ENCODE peak calls at places on chromosome 15, in six cellular contexts. U is neuronal stem cell, R is IMR-90, S is trophoblast cell, F is H1, L is mesenchymal stem cell. G is an unnamed sample.

GRCh38 chr15:86336051-86336788 is 256.5 kb downstream of the AGBL1 start:
- DNase-seq in S (no peak), F (no peak), U (no peak), L (peak; percentile 50), R (no peak), G (no peak)

GRCh38 chr15:65521355-65521754 is 3.9 kb upstream of the DPP8 start:
- DNase-seq in L (no peak), U (no peak), R (no peak), S (no peak), F (no peak), G (peak; percentile 67)

GRCh38 chr15:35580606-35581005 is 34.6 kb upstream of the DPH6 start:
- DNase-seq in S (no peak), U (no peak), F (no peak), L (no peak), R (no peak), G (no peak)

GRCh38 chr15:23035964-23036566 is 3.3 kb downstream of the TUBGCP5 start:
- DNase-seq in S (peak; percentile 88), F (peak; percentile 86), R (peak; percentile 46), L (peak; percentile 68), U (peak; percentile 62), G (peak; percentile 88)

GRCh38 chr15:99651023-99651807 is 82.0 kb downstream of the LYSMD4 start:
- DNase-seq in R (peak; percentile 74), U (no peak), F (no peak), S (peak; percentile 26), L (peak; percentile 39), G (no peak)

GRCh38 chr15:42593143-42593542 is 17.7 kb downstream of the STARD9 start:
- DNase-seq in F (no peak), L (peak; percentile 45), S (no peak), U (no peak), R (peak; percentile 21), G (no peak)

GRCh38 chr15:71290002-71290401 is 174.7 kb downstream of the THSD4 start:
- DNase-seq in L (no peak), R (no peak), F (no peak), U (no peak), S (peak; percentile 30), G (peak; percentile 28)

GRCh38 chr15:31367021-31367729 is 40.5 kb downstream of the KLF13 start:
- DNase-seq in L (no peak), F (no peak), U (no peak), S (no peak), R (no peak), G (no peak)

GRCh38 chr15:61653110-61653509 is 407.1 kb downstream of the VPS13C start:
- DNase-seq in F (no peak), L (no peak), S (no peak), U (no peak), R (no peak), G (peak; percentile 64)

GRCh38 chr15:47504624-47505256 is 212.6 kb upstream of the SEMA6D start:
- DNase-seq in F (no peak), U (no peak), S (no peak), R (no peak), L (peak; percentile 56), G (no peak)

GRCh38 chr15:85722789-85723188 is 71.9 kb downstream of the KLHL25 start:
- DNase-seq in R (no peak), U (no peak), F (no peak), L (no peak), S (no peak), G (no peak)

DNA sequence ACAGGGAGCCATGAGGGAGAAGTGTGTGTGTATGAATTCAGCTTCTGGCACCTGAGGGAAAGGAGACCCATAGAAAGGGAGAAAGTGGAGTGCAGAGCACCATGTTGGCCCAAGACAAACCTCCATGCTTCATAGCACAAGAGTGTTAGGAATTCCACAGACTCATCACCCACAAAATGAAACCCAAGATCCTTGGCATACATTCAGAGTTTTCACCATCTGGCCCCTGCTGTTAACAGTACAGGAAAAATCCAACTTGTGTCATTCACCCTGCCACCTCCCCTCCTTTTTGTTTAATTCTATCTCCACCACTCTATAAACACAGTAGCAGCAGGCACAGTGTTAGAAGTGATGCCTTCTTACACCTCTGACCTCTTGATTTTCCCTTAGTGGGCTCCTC is 60.0 kb upstream of the MNS1 start:
- DNase-seq in U (no peak), F (no peak), R (peak; percentile 58), S (no peak), L (peak; percentile 24), G (no peak)
- H4K8ac ChIP-seq in U (no peak overlapping the region), F (no peak overlapping the region), R (no peak overlapping the region), S (no peak overlapping the region), L (no peak overlapping the region), G (no peak overlapping the region)

DNA sequence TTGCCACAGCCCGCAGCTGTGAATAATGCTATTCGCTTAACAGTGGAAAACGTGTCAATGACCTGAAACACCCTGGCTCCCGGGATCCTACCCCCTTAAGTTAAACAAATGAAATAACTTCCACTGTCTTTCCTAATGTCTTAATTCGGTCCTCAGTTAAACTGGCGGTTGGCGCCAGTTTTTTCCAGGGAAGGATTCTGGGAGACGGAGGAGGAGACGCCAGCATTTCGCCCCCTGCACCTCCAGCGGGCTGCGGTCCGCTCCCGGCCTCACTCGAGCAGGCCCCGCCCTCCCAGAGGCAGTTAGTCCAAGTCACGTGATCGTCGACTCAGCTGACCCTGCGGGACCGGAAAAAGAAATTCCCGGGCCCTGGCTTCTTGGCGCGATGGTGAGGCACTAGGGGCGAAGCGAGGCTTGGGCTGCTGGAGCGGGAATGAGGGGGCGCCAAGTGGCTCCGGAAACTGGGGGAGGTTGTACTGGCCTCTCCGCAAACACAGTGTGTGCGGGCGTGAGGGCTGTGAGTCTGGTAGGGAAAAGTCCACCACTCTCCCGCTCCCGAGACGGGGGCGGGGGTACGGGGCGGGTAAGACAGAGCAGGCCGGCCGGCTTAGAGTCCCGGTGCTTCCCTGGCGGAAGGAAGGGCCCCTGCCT is at the start of gene COMMD4:
- DNase-seq in L (peak; percentile 95), S (peak; percentile 98), F (peak; percentile 95), U (peak; percentile 94), R (peak; percentile 95), G (peak; percentile 98)
- H3K4ac ChIP-seq in L (peak within 1 kb of the TSS; percentile 40), S (peak within 1 kb of the TSS; percentile 77), F (peak within 1 kb of the TSS; percentile 78), U (no peak within 1 kb of the TSS), R (peak within 1 kb of the TSS; percentile 93), G (no peak within 1 kb of the TSS)

DNA sequence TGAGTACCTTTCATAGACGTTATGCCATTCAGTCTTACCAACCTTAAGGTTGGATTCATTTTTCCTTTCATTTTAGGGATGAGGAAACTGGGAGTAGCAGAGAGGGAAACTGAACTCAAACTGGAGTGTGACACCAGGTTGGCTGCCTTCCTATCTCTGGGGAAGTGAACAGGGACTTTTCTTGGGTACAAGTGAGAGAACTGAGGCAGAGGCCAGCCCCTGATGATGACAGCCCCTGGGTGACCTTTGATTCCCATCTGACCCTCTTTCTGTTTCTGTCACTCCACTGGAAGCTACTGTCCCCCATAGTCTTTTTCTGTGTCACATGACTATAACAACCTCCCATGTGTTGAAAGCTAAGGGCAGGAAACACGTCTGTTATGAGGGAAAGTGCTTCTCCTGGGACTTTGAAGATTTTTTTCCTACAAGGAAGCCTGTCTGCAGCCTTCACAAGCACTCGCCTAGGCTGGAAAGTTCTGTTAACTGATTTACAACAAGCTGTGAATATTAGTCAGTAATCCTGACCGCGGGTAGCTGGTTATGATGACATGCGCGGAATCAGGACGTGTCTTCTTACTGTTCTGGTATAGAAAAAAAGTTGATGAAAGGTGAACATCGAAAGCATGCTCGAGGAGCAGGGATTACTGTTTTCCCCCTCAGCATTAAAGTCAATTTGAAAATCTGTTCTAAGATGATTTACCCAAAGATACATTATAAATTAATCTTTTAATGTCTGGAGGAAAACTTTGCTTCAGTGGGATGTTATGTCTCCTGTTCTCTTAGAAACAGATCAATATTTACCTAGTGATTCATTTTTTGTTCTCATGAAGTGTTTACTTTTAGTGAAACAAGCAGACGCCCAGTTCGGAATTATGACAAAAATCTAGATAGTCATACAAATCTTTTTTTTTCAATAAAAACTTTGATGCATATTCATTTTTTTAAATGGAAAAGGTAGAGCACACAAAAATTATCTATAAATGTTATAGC is 31.5 kb downstream of the ABHD2 start:
- DNase-seq in S (peak; percentile 82), L (peak; percentile 57), F (no peak), R (peak; percentile 69), U (no peak), G (no peak)
- H3K36me3 ChIP-seq in S (peaks cover 3% of the 10 kb centered on the region), L (peaks cover 78% of the 10 kb centered on the region), F (no peaks in the 10 kb centered on the region), R (peaks cover 18% of the 10 kb centered on the region), U (peaks cover 49% of the 10 kb centered on the region), G (no peaks in the 10 kb centered on the region)

GRCh38 chr15:59355730-59356129 is 16.9 kb downstream of the MYO1E start:
- DNase-seq in S (no peak), F (no peak), L (no peak), R (no peak), U (no peak), G (no peak)

GRCh38 chr15:59352683-59353082 is 20.0 kb downstream of the MYO1E start:
- DNase-seq in L (no peak), R (no peak), U (no peak), S (no peak), F (no peak), G (no peak)

GRCh38 chr15:59350421-59350732 is 22.3 kb downstream of the MYO1E start:
- DNase-seq in U (no peak), F (no peak), L (no peak), R (no peak), S (no peak), G (no peak)

GRCh38 chr15:59352189-59352588 is 20.5 kb downstream of the MYO1E start:
- DNase-seq in F (no peak), R (no peak), S (no peak), U (no peak), L (no peak), G (no peak)

DNA sequence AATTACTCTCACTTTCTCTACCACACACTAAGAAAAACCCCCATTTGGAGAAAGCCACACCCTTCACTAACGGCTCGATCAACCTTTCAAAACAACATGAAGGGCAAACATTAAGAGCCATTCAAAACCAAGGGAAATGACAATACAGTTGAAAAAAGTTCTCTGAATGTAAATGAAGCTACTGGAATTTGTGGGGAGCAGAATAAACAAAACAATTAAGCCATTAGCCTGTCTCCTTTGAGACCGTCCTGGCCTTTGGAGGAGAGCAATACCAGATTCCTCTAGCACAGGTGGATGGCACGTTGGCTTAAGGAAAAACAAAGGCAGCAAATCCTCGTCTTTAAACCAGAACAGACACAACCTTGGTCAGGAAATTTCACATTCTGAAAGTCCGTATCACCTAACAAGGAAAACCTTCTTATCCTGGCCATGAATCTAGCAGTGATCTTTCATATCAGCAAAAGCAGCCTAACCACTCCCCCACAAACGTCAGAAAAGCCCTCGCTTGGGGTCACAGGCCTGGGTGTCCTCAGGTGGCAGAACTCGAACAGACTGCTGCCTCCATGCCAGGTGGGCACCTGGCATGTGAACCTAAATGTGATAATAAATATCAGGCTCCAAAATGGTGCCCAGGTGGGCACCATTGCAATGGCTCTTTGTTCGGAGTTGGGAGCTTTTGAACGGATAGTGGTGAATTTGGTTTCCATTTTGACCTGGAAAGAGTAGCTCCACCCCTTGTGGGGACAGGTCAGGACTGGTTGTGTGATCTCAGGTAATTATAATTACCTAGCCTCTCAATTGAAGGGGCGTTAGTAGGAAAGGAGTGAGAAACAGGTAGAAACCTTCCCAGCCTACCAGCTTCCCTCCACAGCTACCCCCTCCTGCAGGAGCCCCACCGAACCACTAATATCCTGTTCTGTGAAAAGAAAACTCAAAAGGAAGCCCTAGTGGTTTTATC is 18.4 kb downstream of the MYO1E start:
- DNase-seq in R (no peak), U (no peak), L (no peak), F (peak; percentile 71), S (no peak), G (peak; percentile 64)
- H4K8ac ChIP-seq in R (no peak overlapping the region), U (no peak overlapping the region), L (peak overlapping the region; percentile 59), F (peak overlapping the region; percentile 98), S (no peak overlapping the region), G (no peak overlapping the region)

GRCh38 chr15:39886418-39886817 is 33.6 kb downstream of the GPR176 start:
- DNase-seq in R (no peak), U (no peak), L (no peak), F (no peak), S (no peak), G (peak; percentile 29)
- H3K4ac ChIP-seq in R (no peak overlapping the region), U (no peak overlapping the region), L (no peak overlapping the region), F (peak overlapping the region; percentile 89), S (no peak overlapping the region), G (peak overlapping the region; percentile 16)

G was measured in mesendoderm.